ENCODE peak calls at places on chromosome 1, in five cellular contexts. G is pancreas, R is HTR-8/SVneo, K is RPMI8226, C is mesendoderm. W is an unnamed sample.

GRCh38 chr1:204207136-204207616 is 6.6 kb downstream of the GOLT1A start:
- DNase-seq in R (peak), C (peak), K (peak), G (peak), W (peak)

GRCh38 chr1:232273071-232273470 is 356.9 kb downstream of the SIPA1L2 start:
- DNase-seq in G (no peak), C (no peak), K (no peak), R (no peak), W (no peak)

GRCh38 chr1:95245029-95245428 is 11.0 kb downstream of the RWDD3 start:
- DNase-seq in R (no peak), K (no peak), C (no peak), G (no peak), W (no peak)

GRCh38 chr1:93500275-93500674 is 52.4 kb downstream of the FNBP1L start:
- DNase-seq in C (no peak), G (no peak), K (no peak), R (no peak), W (no peak)

GRCh38 chr1:173506437-173506836 is 29.3 kb downstream of the PRDX6 start:
- DNase-seq in G (peak), R (no peak), C (peak), K (peak), W (no peak)

GRCh38 chr1:53804791-53805505 is 33.1 kb downstream of the NDC1 start:
- DNase-seq in K (no peak), R (no peak), G (no peak), C (no peak), W (no peak)

GRCh38 chr1:10181154-10181553 is 29.2 kb upstream of the KIF1B start:
- DNase-seq in G (no peak), R (no peak), K (no peak), C (no peak), W (no peak)

GRCh38 chr1:214549604-214550338 is 1.6 kb downstream of the PTPN14 start:
- DNase-seq in R (no peak), C (peak), G (no peak), K (no peak), W (no peak)

GRCh38 chr1:43706598-43707190 is 642 bp upstream of the ST3GAL3 start:
- DNase-seq in C (peak), K (peak), R (no peak), G (no peak), W (no peak)

GRCh38 chr1:8384577-8384976 is 66.7 kb downstream of the SLC45A1 start:
- DNase-seq in K (no peak), R (no peak), G (no peak), C (no peak), W (no peak)

GRCh38 chr1:156074661-156075060 is 7.6 kb downstream of the MEX3A start:
- DNase-seq in G (no peak), K (no peak), C (peak), R (no peak), W (no peak)

GRCh38 chr1:198936371-198937083 is 297.7 kb downstream of the PTPRC start:
- DNase-seq in R (no peak), C (no peak), G (no peak), K (no peak), W (peak)

GRCh38 chr1:177926201-177926600 is 43.7 kb downstream of the SEC16B start:
- DNase-seq in C (no peak), K (no peak), G (no peak), R (no peak), W (no peak)

GRCh38 chr1:62841587-62842169 is 57.7 kb downstream of the ATG4C start:
- DNase-seq in K (peak), C (peak), G (no peak), R (peak), W (no peak)

GRCh38 chr1:60978421-60979357 is 103.7 kb upstream of the NFIA start:
- DNase-seq in C (peak), K (peak), G (no peak), R (no peak), W (no peak)

GRCh38 chr1:4689271-4689935 is 35.0 kb downstream of the AJAP1 start:
- DNase-seq in K (no peak), R (no peak), G (no peak), C (no peak), W (no peak)

GRCh38 chr1:55869050-55869449 is 653.9 kb upstream of the USP24 start:
- DNase-seq in K (no peak), C (no peak), R (no peak), G (peak), W (no peak)

GRCh38 chr1:174788981-174789380 is 210.8 kb upstream of the CACYBP start:
- DNase-seq in K (no peak), G (no peak), C (no peak), R (peak), W (no peak)

GRCh38 chr1:179806333-179806732 is 63.2 kb downstream of the FAM163A start:
- DNase-seq in C (no peak), R (no peak), G (no peak), K (no peak), W (no peak)

GRCh38 chr1:163544441-163544840 is 222.7 kb downstream of the NUF2 start:
- DNase-seq in C (no peak), K (no peak), G (no peak), R (no peak), W (no peak)